ENCODE peak calls at places on chromosome 3, in four cellular contexts. One of them, this sample, is unnamed.
A peak's percentile ranks its signal among the peaks of the same experiment; 100 is the strongest.

GRCh38 chr3:81728766-81729544 is 32.5 kb downstream of the GBE1 start:
- DNase-seq in heart left ventricle: no peak
- DNase-seq in fibroblast of lung: peak; percentile 62
- DNase-seq in stomach: no peak
- DNase-seq in this sample: no peak

GRCh38 chr3:38016847-38017444 is 12.5 kb downstream of the PLCD1 start:
- DNase-seq in heart left ventricle: peak; percentile 35
- DNase-seq in fibroblast of lung: no peak
- DNase-seq in stomach: no peak
- DNase-seq in this sample: peak; percentile 45

GRCh38 chr3:2783261-2783660 is 326.9 kb downstream of the IL5RA start:
- DNase-seq in heart left ventricle: no peak
- DNase-seq in fibroblast of lung: no peak
- DNase-seq in stomach: no peak
- DNase-seq in this sample: no peak

GRCh38 chr3:150509780-150510179 is 36.5 kb downstream of the SERP1 start:
- DNase-seq in heart left ventricle: no peak
- DNase-seq in fibroblast of lung: no peak
- DNase-seq in stomach: no peak
- DNase-seq in this sample: no peak

GRCh38 chr3:194606163-194606562 is 27.1 kb downstream of the TMEM44 start:
- DNase-seq in heart left ventricle: no peak
- DNase-seq in fibroblast of lung: no peak
- DNase-seq in stomach: no peak
- DNase-seq in this sample: no peak

GRCh38 chr3:196093271-196094111 is 11.6 kb upstream of the TFRC start:
- DNase-seq in heart left ventricle: no peak
- DNase-seq in fibroblast of lung: peak; percentile 65
- DNase-seq in stomach: no peak
- DNase-seq in this sample: no peak

GRCh38 chr3:126053949-126054569 is 29.9 kb downstream of the SLC41A3 start:
- DNase-seq in heart left ventricle: no peak
- DNase-seq in fibroblast of lung: no peak
- DNase-seq in stomach: no peak
- DNase-seq in this sample: no peak

GRCh38 chr3:46746711-46747110 is 29.0 kb upstream of the PRSS50 start:
- DNase-seq in heart left ventricle: no peak
- DNase-seq in fibroblast of lung: no peak
- DNase-seq in stomach: no peak
- DNase-seq in this sample: no peak

GRCh38 chr3:66860771-66861170 is 137.3 kb upstream of the KBTBD8 start:
- DNase-seq in heart left ventricle: no peak
- DNase-seq in fibroblast of lung: no peak
- DNase-seq in stomach: no peak
- DNase-seq in this sample: no peak

GRCh38 chr3:51940648-51941421 is 869 bp downstream of the RRP9 start:
- DNase-seq in heart left ventricle: peak; percentile 5
- DNase-seq in fibroblast of lung: peak; percentile 30
- DNase-seq in stomach: no peak
- DNase-seq in this sample: no peak

GRCh38 chr3:171005648-171006047 is 20.9 kb downstream of the SLC2A2 start:
- DNase-seq in heart left ventricle: no peak
- DNase-seq in fibroblast of lung: no peak
- DNase-seq in stomach: no peak
- DNase-seq in this sample: no peak

GRCh38 chr3:126916546-126916945 is 66.4 kb upstream of the PLXNA1 start:
- DNase-seq in heart left ventricle: no peak
- DNase-seq in fibroblast of lung: no peak
- DNase-seq in stomach: no peak
- DNase-seq in this sample: no peak

GRCh38 chr3:13620281-13620680 is 71.4 kb downstream of the FBLN2 start:
- DNase-seq in heart left ventricle: peak; percentile 11
- DNase-seq in fibroblast of lung: no peak
- DNase-seq in stomach: no peak
- DNase-seq in this sample: no peak

GRCh38 chr3:149247929-149248691 is 26.5 kb upstream of the CP start:
- DNase-seq in heart left ventricle: no peak
- DNase-seq in fibroblast of lung: peak; percentile 25
- DNase-seq in stomach: no peak
- DNase-seq in this sample: no peak

DNA sequence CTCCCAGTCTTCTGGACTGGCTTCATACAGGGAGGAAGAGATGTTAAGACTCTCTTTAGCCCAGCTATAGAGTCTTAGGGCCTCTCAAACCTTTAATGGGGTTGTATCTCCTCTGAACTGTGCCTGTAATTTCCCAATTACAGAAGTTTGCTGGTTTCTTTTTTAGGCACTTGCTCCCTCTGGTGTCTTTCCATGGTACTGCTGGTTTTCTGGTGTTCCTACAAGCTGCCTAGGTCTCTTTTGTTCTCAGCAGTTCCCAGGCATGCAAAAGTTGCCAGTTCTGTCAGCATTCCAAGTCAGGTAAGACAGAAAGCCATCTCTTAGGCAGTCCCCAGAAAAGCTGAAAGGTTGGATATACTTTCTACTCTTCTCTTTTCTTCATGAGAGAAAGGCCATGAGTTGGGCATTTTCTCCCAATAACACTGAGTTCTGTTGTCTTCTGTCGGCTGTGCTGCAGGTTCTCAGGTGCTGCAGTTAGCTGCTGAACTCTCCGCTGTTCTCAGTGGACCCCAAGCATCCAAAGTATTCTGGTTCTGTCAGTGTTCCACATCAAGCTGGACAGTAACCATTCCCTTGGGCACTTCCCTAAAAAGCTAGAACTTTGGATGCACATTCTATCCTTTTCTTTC is 54.4 kb upstream of the EHHADH start:
- DNase-seq in heart left ventricle: no peak
- DNase-seq in fibroblast of lung: peak; percentile 68
- DNase-seq in stomach: peak; percentile 68
- DNase-seq in this sample: no peak
- TF ChIP-seq CTCF in heart left ventricle: peak; percentile 27
- TF ChIP-seq CTCF in fibroblast of lung: peak; percentile 91
- TF ChIP-seq CTCF in stomach: peak; percentile 55
- TF ChIP-seq CTCF in this sample: peak; percentile 51

DNA sequence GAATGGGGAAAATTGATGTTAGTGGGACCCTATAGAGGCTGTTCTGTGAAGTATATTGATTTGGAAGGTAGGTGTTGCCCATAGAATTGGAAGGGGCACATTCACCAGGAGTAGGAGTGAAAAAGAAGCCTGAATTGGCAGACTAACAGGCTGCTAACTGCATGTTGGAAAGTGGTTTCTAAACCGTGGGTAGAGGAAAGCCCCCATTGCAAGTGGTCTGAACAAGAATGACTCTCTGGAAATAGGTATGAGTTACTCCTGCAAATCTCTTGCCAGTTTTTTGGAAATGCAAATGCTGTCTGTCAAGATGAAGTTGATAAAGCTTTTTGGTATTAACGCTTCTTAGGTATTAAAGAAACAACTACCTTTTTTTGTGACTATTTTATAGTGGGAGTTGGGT is 3.5 kb downstream of the UBE2E1 start:
- DNase-seq in heart left ventricle: no peak
- DNase-seq in fibroblast of lung: no peak
- DNase-seq in stomach: no peak
- DNase-seq in this sample: no peak
- H3K4me1 ChIP-seq in heart left ventricle: peaks cover 43% of the 10 kb centered on the region
- H3K4me1 ChIP-seq in fibroblast of lung: peaks cover 5% of the 10 kb centered on the region
- H3K4me1 ChIP-seq in stomach: peaks cover 57% of the 10 kb centered on the region
- H3K4me1 ChIP-seq in this sample: peaks cover 14% of the 10 kb centered on the region

DNA sequence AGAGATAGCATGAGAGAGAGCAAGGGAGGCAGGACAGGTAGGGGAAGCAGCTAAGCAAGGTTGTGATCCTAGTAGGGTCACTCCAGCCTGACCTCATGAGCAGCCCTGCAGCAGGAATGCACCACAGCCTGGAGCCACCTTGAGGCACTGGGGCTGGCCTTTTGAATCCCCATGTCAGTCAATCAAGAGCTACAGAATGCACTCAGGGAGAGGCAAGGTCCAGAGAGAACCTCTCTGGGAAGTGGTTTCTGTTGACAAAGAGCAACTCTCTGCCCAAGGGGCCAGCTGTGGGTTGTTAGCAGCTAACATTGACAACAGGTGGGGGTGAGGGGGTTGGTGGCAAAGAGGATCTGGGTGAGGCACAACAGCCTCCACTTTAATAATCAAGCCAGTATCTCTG is 54.6 kb downstream of the TRANK1 start:
- DNase-seq in heart left ventricle: no peak
- DNase-seq in fibroblast of lung: no peak
- DNase-seq in stomach: no peak
- DNase-seq in this sample: no peak
- H3K36me3 ChIP-seq in heart left ventricle: peaks cover 4% of the 10 kb centered on the region
- H3K36me3 ChIP-seq in fibroblast of lung: peaks cover 1% of the 10 kb centered on the region
- H3K36me3 ChIP-seq in stomach: peaks cover 79% of the 10 kb centered on the region
- H3K36me3 ChIP-seq in this sample: no peaks in the 10 kb centered on the region

DNA sequence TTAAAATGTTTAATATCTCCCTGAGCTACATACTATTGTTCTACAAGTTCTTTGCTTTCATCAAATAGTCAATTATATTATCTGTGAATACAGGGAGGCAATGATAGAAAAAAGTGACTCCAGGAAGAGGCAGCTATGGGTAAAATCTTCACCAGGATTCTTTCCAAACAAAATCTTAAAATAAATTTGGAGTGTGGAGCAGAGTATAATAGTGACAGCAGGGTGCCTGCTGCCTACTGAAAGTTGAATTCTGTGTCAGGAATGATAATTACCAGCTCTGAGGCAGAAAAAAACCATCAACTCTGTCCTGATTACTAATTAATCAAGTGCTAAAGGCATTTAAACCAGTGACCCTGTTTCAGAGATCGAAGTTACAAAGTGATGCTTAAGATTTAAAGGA is 148.0 kb downstream of the DIPK2A start:
- DNase-seq in heart left ventricle: no peak
- DNase-seq in fibroblast of lung: no peak
- DNase-seq in stomach: no peak
- DNase-seq in this sample: no peak
- TF ChIP-seq CTCF in heart left ventricle: no peak
- TF ChIP-seq CTCF in fibroblast of lung: no peak
- TF ChIP-seq CTCF in stomach: no peak
- TF ChIP-seq CTCF in this sample: no peak

DNA sequence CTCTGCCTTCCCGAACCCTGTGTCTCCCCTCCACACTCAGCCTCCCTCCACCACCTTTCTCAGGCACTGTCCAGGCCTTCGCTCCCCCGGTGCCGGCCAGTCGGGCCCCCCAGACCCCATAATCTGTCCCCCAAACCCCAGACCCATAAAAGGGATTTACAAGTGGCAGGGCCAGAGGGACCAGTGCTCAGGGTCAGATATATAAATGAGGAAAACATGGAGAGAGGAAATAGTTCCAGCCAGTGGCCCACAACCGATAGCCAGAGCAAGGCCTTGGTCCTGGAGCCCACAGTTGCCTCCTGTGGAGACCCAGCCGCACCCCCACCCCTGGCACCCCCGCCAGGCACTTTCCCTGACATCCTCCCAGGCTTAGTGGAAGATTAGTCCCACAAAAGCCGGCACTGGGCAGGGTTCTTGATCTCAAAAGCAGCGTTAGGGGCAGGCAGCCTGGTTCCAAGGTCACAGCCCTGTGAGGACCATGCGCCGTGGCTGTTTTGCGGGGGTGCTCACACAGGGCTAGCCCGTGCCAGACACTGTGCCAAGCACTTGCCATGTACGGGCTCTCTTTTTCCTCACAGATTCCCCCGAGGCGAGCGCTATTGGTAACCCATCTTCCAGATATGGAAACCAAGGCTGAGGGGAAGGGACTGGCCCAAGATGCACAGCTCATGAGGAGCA is 1.1 kb upstream of the PLXND1 start:
- DNase-seq in heart left ventricle: peak; percentile 75
- DNase-seq in fibroblast of lung: no peak
- DNase-seq in stomach: no peak
- DNase-seq in this sample: no peak
- H3K4me1 ChIP-seq in heart left ventricle: peaks cover 67% of the 10 kb centered on the region
- H3K4me1 ChIP-seq in fibroblast of lung: peaks cover 33% of the 10 kb centered on the region
- H3K4me1 ChIP-seq in stomach: peaks cover 75% of the 10 kb centered on the region
- H3K4me1 ChIP-seq in this sample: peaks cover 7% of the 10 kb centered on the region

GRCh38 chr3:31442755-31443154 is 90.0 kb upstream of the STT3B start:
- DNase-seq in heart left ventricle: no peak
- DNase-seq in fibroblast of lung: no peak
- DNase-seq in stomach: no peak
- DNase-seq in this sample: no peak
- H3K36me3 ChIP-seq in heart left ventricle: no peaks in the 10 kb centered on the region
- H3K36me3 ChIP-seq in fibroblast of lung: no peaks in the 10 kb centered on the region
- H3K36me3 ChIP-seq in stomach: no peaks in the 10 kb centered on the region
- H3K36me3 ChIP-seq in this sample: no peaks in the 10 kb centered on the region

This sample was measured in pancreas.